ENCODE peak calls at places on chromosomes 4 and X, in six cellular contexts. L is SK-N-SH, Y is GM23338, E is PC-3, V is OCI-LY7, N is HCT116. W is an unnamed sample.

GRCh38 chrX:72366178-72366577 is 60.5 kb upstream of the CITED1 start:
- DNase-seq in L (no peak), Y (no peak), E (no peak), V (no peak), N (no peak), W (no peak)

GRCh38 chrX:34813618-34814017 is 129.0 kb upstream of the FAM47B start:
- DNase-seq in L (no peak), Y (no peak), E (peak; percentile 51), V (no peak), N (no peak), W (no peak)

GRCh38 chrX:72430405-72430968 is 124.8 kb upstream of the CITED1 start:
- DNase-seq in L (no peak), Y (no peak), E (peak; percentile 2), V (no peak), N (no peak), W (no peak)

GRCh38 chrX:23661671-23662070 is 5.6 kb upstream of the PRDX4 start:
- DNase-seq in L (no peak), Y (no peak), E (no peak), V (no peak), N (no peak), W (no peak)

GRCh38 chr4:35124116-35124515 is 1120.2 kb downstream of the ARAP2 start:
- DNase-seq in L (no peak), Y (no peak), E (no peak), V (no peak), N (no peak), W (no peak)

GRCh38 chr4:5307928-5308327 is 256.6 kb downstream of the STK32B start:
- DNase-seq in L (no peak), Y (peak; percentile 3), E (peak; percentile 2), V (no peak), N (no peak), W (no peak)

GRCh38 chr4:116400480-116400879 is 684.9 kb downstream of the TRAM1L1 start:
- DNase-seq in L (no peak), Y (no peak), E (peak; percentile 41), V (no peak), N (peak; percentile 15), W (no peak)

GRCh38 chr4:15913631-15913970 is 24.9 kb downstream of the FGFBP1 start:
- DNase-seq in L (no peak), Y (no peak), E (peak; percentile 94), V (no peak), N (peak; percentile 49), W (no peak)

GRCh38 chr4:31089815-31090214 is 369.6 kb downstream of the PCDH7 start:
- DNase-seq in L (no peak), Y (no peak), E (peak; percentile 94), V (no peak), N (peak; percentile 97), W (peak; percentile 34)

GRCh38 chr4:26878729-26879415 is 18.2 kb downstream of the STIM2 start:
- DNase-seq in L (no peak), Y (no peak), E (peak; percentile 51), V (no peak), N (no peak), W (no peak)

GRCh38 chr4:128630881-128631280 is 178.6 kb upstream of the JADE1 start:
- DNase-seq in L (no peak), Y (no peak), E (no peak), V (no peak), N (no peak), W (no peak)

GRCh38 chrX:11363069-11363594 is 69.9 kb downstream of the AMELX start:
- DNase-seq in L (no peak), Y (no peak), E (no peak), V (peak; percentile 93), N (no peak), W (peak; percentile 94)

GRCh38 chr4:1395941-1396805 is 10.1 kb downstream of the NKX1-1 start:
- DNase-seq in L (peak; percentile 26), Y (no peak), E (no peak), V (no peak), N (no peak), W (no peak)

GRCh38 chrX:132270699-132271098 is 51.5 kb upstream of the RAP2C start:
- DNase-seq in L (no peak), Y (no peak), E (peak; percentile 49), V (no peak), N (no peak), W (no peak)

GRCh38 chr4:184548651-184549341 is 74.4 kb upstream of the IRF2 start:
- DNase-seq in L (no peak), Y (peak; percentile 34), E (no peak), V (no peak), N (no peak), W (no peak)

DNA sequence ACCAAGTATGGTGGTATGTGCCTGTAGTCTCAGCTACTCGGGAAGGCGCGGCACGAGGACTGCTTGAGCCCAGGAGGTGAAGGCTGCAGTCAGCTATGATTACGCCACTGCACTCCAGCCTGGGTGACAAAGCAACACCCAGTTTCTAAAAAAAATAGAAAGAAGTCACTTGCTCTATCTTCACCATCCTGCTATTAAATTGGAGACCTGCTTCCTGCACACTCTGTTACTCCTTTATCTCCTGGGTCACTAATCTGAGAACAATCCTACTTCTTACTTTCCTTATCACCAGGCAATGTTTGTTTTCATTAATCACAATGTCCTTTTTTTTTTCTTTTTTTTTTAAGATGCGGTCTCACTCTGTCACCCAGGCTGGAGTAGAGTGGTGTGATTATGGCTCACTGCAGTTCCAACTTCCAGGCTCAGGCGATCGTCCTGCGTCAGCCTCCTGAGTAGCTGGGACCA is 16.2 kb downstream of the PRKX start:
- DNase-seq in L (no peak), Y (no peak), E (no peak), V (no peak), N (no peak), W (no peak)
- H3K27ac ChIP-seq in L (no peak overlapping the region), Y (no peak overlapping the region), E (no peak overlapping the region), V (no peak overlapping the region), N (no peak overlapping the region), W (no peak overlapping the region)

GRCh38 chrX:25295466-25295865 is 279.7 kb upstream of the ARX start:
- DNase-seq in L (no peak), Y (no peak), E (no peak), V (no peak), N (no peak), W (no peak)

GRCh38 chrX:25296850-25297249 is 281.1 kb upstream of the ARX start:
- DNase-seq in L (no peak), Y (no peak), E (no peak), V (no peak), N (no peak), W (no peak)

DNA sequence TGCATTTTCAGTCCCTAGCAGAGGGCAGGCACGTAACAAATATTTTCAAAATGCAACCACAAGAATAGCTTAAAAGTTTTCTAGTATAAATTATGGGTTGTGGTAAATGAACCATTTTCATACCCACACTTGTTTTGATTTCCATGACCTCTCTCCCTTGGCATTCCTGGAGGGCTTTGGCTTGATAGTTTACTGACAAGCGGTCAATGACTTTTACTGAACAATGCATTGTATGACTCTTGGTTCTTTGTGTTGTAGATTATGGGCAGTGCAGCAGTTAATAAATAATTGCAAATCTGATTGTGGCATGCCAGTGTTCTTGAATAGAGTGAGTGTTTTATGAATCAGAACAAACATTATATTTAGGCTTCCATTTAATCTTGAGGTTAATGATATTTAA is 285.2 kb upstream of the ARX start:
- DNase-seq in L (no peak), Y (no peak), E (no peak), V (no peak), N (no peak), W (no peak)
- H3K9me2 ChIP-seq in L (no peaks in the 10 kb centered on the region), Y (no peaks in the 10 kb centered on the region), E (no peaks in the 10 kb centered on the region), V (no peaks in the 10 kb centered on the region), N (no peaks in the 10 kb centered on the region), W (no peaks in the 10 kb centered on the region)

DNA sequence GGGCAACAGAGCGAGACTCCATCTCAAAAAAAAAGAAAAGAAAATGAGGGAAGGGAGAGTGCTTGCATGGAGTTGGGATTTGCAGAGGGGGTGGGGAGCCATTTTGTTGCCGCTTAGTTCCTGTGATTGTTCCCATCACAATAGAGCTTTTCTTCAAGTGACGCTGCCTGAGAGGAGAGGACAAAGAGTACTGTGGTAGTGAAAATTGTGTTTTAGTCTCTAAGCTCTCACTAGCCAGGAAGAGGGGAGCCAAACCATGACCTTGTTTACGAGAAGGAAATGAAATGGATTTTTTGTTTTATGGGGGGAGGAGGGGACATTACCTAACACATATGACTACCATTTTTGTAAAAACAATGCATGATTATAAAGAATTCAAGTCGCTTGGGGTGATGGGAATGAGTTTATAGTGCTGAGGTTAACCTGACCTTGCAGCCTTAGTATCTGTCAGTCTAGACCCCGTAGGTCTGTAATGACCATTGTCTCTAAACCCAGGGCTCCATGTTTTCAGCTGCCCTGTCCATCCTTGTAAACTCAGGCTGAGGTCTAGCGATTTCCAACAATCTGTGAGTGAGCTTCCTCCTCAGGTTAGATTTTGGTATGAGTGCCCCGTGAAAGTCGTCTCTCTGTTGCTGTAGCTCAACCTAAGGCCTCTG is 18.8 kb downstream of the SRD5A3 start:
- DNase-seq in L (no peak), Y (peak; percentile 68), E (no peak), V (no peak), N (no peak), W (no peak)
- TF ChIP-seq CTCF in L (no peak), Y (no peak), E (no peak), V (no peak), N (no peak), W (no peak)

GRCh38 chr4:57099363-57099762 is 10.8 kb downstream of the IGFBP7 start:
- DNase-seq in L (no peak), Y (no peak), E (no peak), V (no peak), N (no peak), W (no peak)
- H3K27ac ChIP-seq in L (peak overlapping the region; percentile 66), Y (no peak overlapping the region), E (no peak overlapping the region), V (no peak overlapping the region), N (no peak overlapping the region), W (no peak overlapping the region)

GRCh38 chr4:79442422-79442821 is 34.4 kb upstream of the GK2 start:
- DNase-seq in L (no peak), Y (no peak), E (peak; percentile 39), V (no peak), N (no peak), W (no peak)

GRCh38 chr4:79445371-79445781 is 37.3 kb upstream of the GK2 start:
- DNase-seq in L (no peak), Y (no peak), E (no peak), V (no peak), N (no peak), W (no peak)

DNA sequence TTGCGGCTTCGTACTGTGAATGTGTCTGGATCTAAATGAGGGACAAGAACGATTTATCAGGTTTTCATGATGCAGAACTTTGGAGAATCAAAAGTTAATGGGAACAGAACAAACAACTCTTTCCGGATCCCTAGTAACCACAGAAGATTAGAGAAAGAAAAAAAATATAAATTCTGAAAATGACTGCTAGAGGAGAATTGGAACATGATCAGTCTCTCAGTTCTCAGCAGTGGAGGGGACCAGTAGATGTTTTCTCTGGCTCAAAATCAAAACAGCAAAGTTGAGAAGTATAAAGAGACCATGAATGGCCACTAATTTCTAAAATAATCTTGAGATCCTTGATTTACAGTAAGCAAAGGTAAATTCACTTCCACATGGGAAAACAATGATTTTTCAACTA is 38.1 kb upstream of the GK2 start:
- DNase-seq in L (no peak), Y (no peak), E (no peak), V (no peak), N (no peak), W (no peak)
- H3K9me2 ChIP-seq in L (no peaks in the 10 kb centered on the region), Y (peaks cover 4% of the 10 kb centered on the region), E (no peaks in the 10 kb centered on the region), V (no peaks in the 10 kb centered on the region), N (no peaks in the 10 kb centered on the region), W (no peaks in the 10 kb centered on the region)